ENCODE peak calls at places on chromosomes 4 and X, in four cellular contexts. One of them, this sample, is unnamed.
A peak's percentile ranks its signal among the peaks of the same experiment; 100 is the strongest.

GRCh38 chr4:16043820-16044554 is 39.8 kb downstream of the PROM1 start:
- DNase-seq in endothelial cell: no peak
- DNase-seq in retina: no peak
- DNase-seq in RWPE1: no peak
- DNase-seq in this sample: no peak

GRCh38 chr4:7242766-7243165 is 50.4 kb downstream of the SORCS2 start:
- DNase-seq in retina: no peak
- DNase-seq in RWPE1: no peak
- DNase-seq in endothelial cell: no peak
- DNase-seq in this sample: no peak

GRCh38 chr4:137909910-137910309 is 332.2 kb downstream of the SLC7A11 start:
- DNase-seq in retina: no peak
- DNase-seq in endothelial cell: no peak
- DNase-seq in RWPE1: no peak
- DNase-seq in this sample: peak; percentile 8

GRCh38 chrX:47854474-47854873 is 17.8 kb downstream of the ZNF81 start:
- DNase-seq in retina: peak; percentile 42
- DNase-seq in endothelial cell: peak; percentile 10
- DNase-seq in RWPE1: no peak
- DNase-seq in this sample: peak; percentile 36

GRCh38 chrX:108000751-108001150 is 18.6 kb upstream of the TEX13B start:
- DNase-seq in retina: no peak
- DNase-seq in endothelial cell: no peak
- DNase-seq in RWPE1: peak; percentile 18
- DNase-seq in this sample: no peak

GRCh38 chr4:1721666-1722550 is 587 bp downstream of the TACC3 start:
- DNase-seq in retina: no peak
- DNase-seq in endothelial cell: no peak
- DNase-seq in RWPE1: no peak
- DNase-seq in this sample: no peak

GRCh38 chrX:152601848-152602616 is 35.7 kb upstream of the GABRQ start:
- DNase-seq in retina: peak; percentile 5
- DNase-seq in RWPE1: no peak
- DNase-seq in endothelial cell: peak; percentile 2
- DNase-seq in this sample: peak; percentile 73

GRCh38 chr4:107988763-107989035 is 990 bp upstream of the HADH start:
- DNase-seq in RWPE1: no peak
- DNase-seq in retina: no peak
- DNase-seq in endothelial cell: no peak
- DNase-seq in this sample: no peak

GRCh38 chr4:108303488-108304177 is 134.9 kb upstream of the LEF1 start:
- DNase-seq in retina: no peak
- DNase-seq in RWPE1: peak; percentile 57
- DNase-seq in endothelial cell: no peak
- DNase-seq in this sample: peak; percentile 60

GRCh38 chr4:183903021-183903760 is 1.9 kb upstream of the STOX2 start:
- DNase-seq in RWPE1: no peak
- DNase-seq in retina: no peak
- DNase-seq in endothelial cell: no peak
- DNase-seq in this sample: no peak

GRCh38 chr4:139745111-139745639 is 79.6 kb downstream of the MGST2 start:
- DNase-seq in RWPE1: no peak
- DNase-seq in endothelial cell: no peak
- DNase-seq in retina: no peak
- DNase-seq in this sample: no peak

GRCh38 chrX:70973221-70973620 is 42.3 kb upstream of the SLC7A3 start:
- DNase-seq in RWPE1: no peak
- DNase-seq in endothelial cell: no peak
- DNase-seq in retina: no peak
- DNase-seq in this sample: no peak

GRCh38 chrX:45134775-45135174 is 65.9 kb downstream of the DIPK2B start:
- DNase-seq in retina: no peak
- DNase-seq in endothelial cell: no peak
- DNase-seq in RWPE1: no peak
- DNase-seq in this sample: no peak

GRCh38 chrX:150833454-150834056 is 64.9 kb downstream of the CD99L2 start:
- DNase-seq in endothelial cell: no peak
- DNase-seq in RWPE1: no peak
- DNase-seq in retina: no peak
- DNase-seq in this sample: no peak

GRCh38 chrX:136736690-136737089 is 44.0 kb downstream of the ARHGEF6 start:
- DNase-seq in endothelial cell: no peak
- DNase-seq in RWPE1: no peak
- DNase-seq in retina: peak; percentile 1
- DNase-seq in this sample: peak; percentile 3